ENCODE peak calls at places on chromosomes 11 and 22, in six cellular contexts. D is A549, L is body of pancreas, A is NB4, S is K562, O is AG09309. C is an unnamed sample.

GRCh38 chr11:77411238-77411637 is 62.7 kb downstream of the PAK1 start:
- DNase-seq in A (peak; percentile 75), D (peak; percentile 22), O (no peak), L (peak; percentile 20), S (no peak), C (no peak)

GRCh38 chr11:119195680-119196079 is 10.4 kb downstream of the NHERF4 start:
- DNase-seq in D (peak; percentile 50), A (no peak), S (peak; percentile 68), L (peak; percentile 44), O (no peak), C (no peak)

GRCh38 chr22:21834869-21835268 is 32.6 kb downstream of the MAPK1 start:
- DNase-seq in A (no peak), O (no peak), D (no peak), S (no peak), L (no peak), C (no peak)

GRCh38 chr11:80186687-80187086 is 745.9 kb upstream of the TENM4 start:
- DNase-seq in A (no peak), S (no peak), O (no peak), D (no peak), L (no peak), C (no peak)

GRCh38 chr11:103110406-103110805 is 1.2 kb downstream of the DYNC2H1 start:
- DNase-seq in S (no peak), L (no peak), A (no peak), D (peak; percentile 10), O (no peak), C (no peak)

GRCh38 chr11:45162064-45162375 is 15.6 kb downstream of the PRDM11 start:
- DNase-seq in O (no peak), D (no peak), A (no peak), L (no peak), S (no peak), C (no peak)

GRCh38 chr22:32354360-32355351 is 3.0 kb upstream of the RFPL3 start:
- DNase-seq in O (no peak), S (peak; percentile 30), L (no peak), D (no peak), A (peak; percentile 18), C (no peak)

GRCh38 chr11:121530257-121530656 is 77.5 kb upstream of the SORL1-AS1 start:
- DNase-seq in L (no peak), D (no peak), S (no peak), A (no peak), O (no peak), C (no peak)

GRCh38 chr11:95487391-95487790 is 256.4 kb upstream of the SESN3 start:
- DNase-seq in S (no peak), A (no peak), D (no peak), O (no peak), L (no peak), C (no peak)

GRCh38 chr11:3853935-3854659 is 1.4 kb upstream of the STIM1 start:
- DNase-seq in O (no peak), S (no peak), L (peak; percentile 32), D (no peak), A (peak; percentile 79), C (no peak)

GRCh38 chr22:39414377-39414776 is 14.8 kb downstream of the TAB1 start:
- DNase-seq in L (no peak), D (no peak), O (no peak), S (no peak), A (peak; percentile 60), C (no peak)

GRCh38 chr22:41367680-41368542 is 13.8 kb upstream of the TEF start:
- DNase-seq in O (peak; percentile 34), S (no peak), D (no peak), A (no peak), L (peak; percentile 73), C (peak; percentile 16)

GRCh38 chr22:41368543-41368817 is 13.3 kb upstream of the TEF start:
- DNase-seq in O (no peak), A (no peak), D (no peak), S (no peak), L (no peak), C (no peak)

GRCh38 chr22:41366323-41367014 is 15.3 kb upstream of the TEF start:
- DNase-seq in O (no peak), S (no peak), A (no peak), L (no peak), D (no peak), C (no peak)

GRCh38 chr22:41365425-41365824 is 16.3 kb upstream of the TEF start:
- DNase-seq in D (no peak), L (peak; percentile 34), O (no peak), S (no peak), A (no peak), C (no peak)

DNA sequence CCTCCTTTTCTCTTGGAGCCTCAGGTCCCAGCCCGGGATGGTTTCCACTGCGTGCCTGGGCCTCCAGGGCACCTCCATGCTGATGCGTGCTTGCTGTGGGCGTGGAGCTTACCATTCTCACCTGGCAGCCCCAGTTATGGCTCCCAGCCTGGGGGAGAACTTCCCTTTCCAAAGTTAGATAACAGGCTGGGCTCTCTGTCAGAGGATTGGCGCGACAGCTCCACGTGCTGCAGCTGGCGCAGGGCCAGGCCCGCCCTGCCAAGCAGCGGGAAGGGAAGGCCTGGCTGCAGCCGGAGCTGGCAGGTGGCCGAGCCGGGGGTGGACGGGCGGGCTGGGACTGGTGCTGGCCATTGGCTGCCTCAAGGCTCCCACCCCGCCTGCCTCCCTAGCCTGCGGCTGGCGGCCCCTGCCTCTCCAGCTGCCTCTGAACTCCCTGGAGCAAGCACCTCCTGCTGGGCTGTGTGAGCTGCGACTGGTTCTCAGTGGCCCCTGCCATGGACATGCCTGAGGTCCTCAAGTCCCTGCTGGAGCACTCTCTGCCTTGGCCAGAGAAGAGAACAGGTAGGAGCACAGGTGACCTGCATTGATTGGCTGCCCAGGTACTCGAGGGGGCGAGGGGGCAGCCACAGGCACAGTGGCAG is 14.6 kb upstream of the TEF start:
- DNase-seq in S (peak; percentile 93), L (peak; percentile 99), O (peak; percentile 69), D (peak; percentile 38), A (peak; percentile 80), C (peak; percentile 90)
- TF ChIP-seq CTCF in S (peak; percentile 36), L (peak; percentile 50), O (peak; percentile 42), D (no peak), A (peak; percentile 15), C (peak; percentile 40)

GRCh38 chr11:75273331-75273988 is 32.9 kb downstream of the TPBGL start:
- DNase-seq in D (no peak), S (no peak), L (no peak), A (no peak), O (no peak), C (no peak)
- TF ChIP-seq CTCF in D (no peak), S (no peak), L (no peak), A (no peak), O (no peak), C (no peak)

DNA sequence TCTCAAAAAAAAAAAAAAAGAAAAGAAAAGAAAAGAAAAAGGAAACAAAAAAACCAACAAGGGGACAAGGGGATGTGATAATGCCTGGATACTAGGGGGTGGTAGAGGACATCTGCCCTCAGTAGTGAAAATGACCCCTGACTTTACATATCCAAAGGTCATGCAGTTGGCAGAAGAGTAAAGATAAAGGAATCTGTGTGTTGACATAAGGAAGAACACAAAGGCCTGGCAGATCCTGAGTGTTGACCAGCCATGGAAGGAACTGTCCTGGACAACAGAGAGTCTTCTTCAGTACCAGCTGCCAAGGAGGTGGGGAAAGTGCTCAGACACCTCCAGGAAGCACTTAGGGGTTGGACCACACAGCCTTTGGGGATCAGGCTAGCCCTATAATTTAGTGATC is 12.6 kb downstream of the SLC43A1 start:
- DNase-seq in S (no peak), L (no peak), A (no peak), O (no peak), D (no peak), C (no peak)
- TF ChIP-seq CTCF in S (no peak), L (no peak), A (no peak), O (no peak), D (no peak), C (no peak)

GRCh38 chr22:23892130-23892529 is 2.1 kb upstream of the MIF start:
- DNase-seq in D (no peak), L (no peak), O (no peak), S (no peak), A (no peak), C (no peak)

GRCh38 chr22:23891726-23892125 is 2.5 kb upstream of the MIF start:
- DNase-seq in S (no peak), D (no peak), L (no peak), O (no peak), A (no peak), C (no peak)

GRCh38 chr22:23889620-23890019 is 4.6 kb upstream of the MIF start:
- DNase-seq in D (no peak), S (no peak), O (no peak), A (no peak), L (no peak), C (no peak)

GRCh38 chr22:23892626-23893445 is 1.3 kb upstream of the MIF start:
- DNase-seq in D (no peak), A (no peak), S (no peak), O (no peak), L (no peak), C (no peak)

GRCh38 chr22:23888615-23889401 is 5.4 kb upstream of the MIF start:
- DNase-seq in L (no peak), O (no peak), A (peak; percentile 23), S (peak; percentile 42), D (peak; percentile 15), C (no peak)
- TF ChIP-seq CTCF in L (no peak), O (peak; percentile 20), A (no peak), S (peak; percentile 18), D (no peak), C (no peak)

DNA sequence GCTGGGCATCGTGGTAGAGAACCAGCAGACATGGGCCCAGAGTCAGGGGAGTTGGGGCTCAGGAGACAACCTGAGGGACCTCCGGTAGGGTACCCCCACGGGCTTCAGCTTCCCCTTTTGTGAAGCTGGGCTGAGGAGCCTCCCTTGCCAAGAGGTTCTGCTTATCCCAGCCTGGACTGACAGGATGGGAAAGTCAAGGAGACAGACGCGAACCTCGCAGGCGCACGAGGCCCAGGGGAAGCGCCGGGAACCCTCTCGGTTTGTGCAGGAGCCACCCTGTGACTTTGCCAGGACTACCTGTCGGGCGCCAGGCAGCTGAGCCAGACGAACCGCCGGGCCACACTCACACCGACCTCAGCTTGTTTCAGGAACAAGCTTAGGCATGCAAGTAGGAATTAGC is 566.1 kb downstream of the BRD1 start:
- DNase-seq in O (no peak), S (no peak), A (no peak), D (no peak), L (no peak), C (no peak)
- TF ChIP-seq CTCF in O (no peak), S (no peak), A (no peak), D (no peak), L (no peak), C (no peak)